ENCODE peak calls at places on chromosomes 1 and 21, in eight cellular contexts. H, E, M, Q, O, Z, C and X are unnamed samples.

GRCh38 chr1:59355361-59355760 is 58.5 kb downstream of the FGGY start:
- DNase-seq in H (no peak), E (no peak), M (no peak), Q (no peak), O (no peak), Z (no peak), C (no peak), X (no peak)

GRCh38 chr1:154866995-154867795 is 2.9 kb downstream of the KCNN3 start:
- DNase-seq in H (no peak), E (peak; percentile 85), M (no peak), Q (peak; percentile 67), O (peak; percentile 58), Z (no peak), C (peak; percentile 79), X (no peak)

GRCh38 chr1:7646981-7647901 is 123.9 kb upstream of the VAMP3 start:
- DNase-seq in H (peak; percentile 72), E (peak; percentile 46), M (no peak), Q (peak; percentile 81), O (peak; percentile 75), Z (no peak), C (peak; percentile 43), X (peak; percentile 52)

GRCh38 chr1:198577444-198577843 is 37.0 kb upstream of the ATP6V1G3 start:
- DNase-seq in H (no peak), E (peak; percentile 87), M (peak; percentile 44), Q (no peak), O (no peak), Z (no peak), C (peak; percentile 89), X (no peak)

GRCh38 chr1:219159946-219160645 is 13.6 kb upstream of the LYPLAL1 start:
- DNase-seq in H (no peak), E (no peak), M (no peak), Q (no peak), O (no peak), Z (no peak), C (no peak), X (no peak)

GRCh38 chr1:99176753-99177152 is 87.5 kb upstream of the PLPPR4 start:
- DNase-seq in H (no peak), E (peak; percentile 65), M (no peak), Q (no peak), O (no peak), Z (no peak), C (no peak), X (no peak)

GRCh38 chr1:42319128-42319851 is 15.7 kb downstream of the FOXJ3 start:
- DNase-seq in H (no peak), E (peak; percentile 77), M (no peak), Q (no peak), O (no peak), Z (no peak), C (peak; percentile 52), X (no peak)

GRCh38 chr1:225410036-225410435 is 17.8 kb downstream of the LBR start:
- DNase-seq in H (no peak), E (no peak), M (no peak), Q (no peak), O (no peak), Z (no peak), C (no peak), X (no peak)

GRCh38 chr21:31490471-31490870 is 146.4 kb upstream of the TIAM1 start:
- DNase-seq in H (no peak), E (no peak), M (no peak), Q (no peak), O (no peak), Z (no peak), C (no peak), X (no peak)

GRCh38 chr1:77316006-77316405 is 34.2 kb downstream of the AK5 start:
- DNase-seq in H (no peak), E (peak; percentile 81), M (no peak), Q (no peak), O (no peak), Z (no peak), C (peak; percentile 45), X (no peak)

GRCh38 chr1:39063191-39063590 is 37.0 kb downstream of the NDUFS5 start:
- DNase-seq in H (no peak), E (no peak), M (no peak), Q (no peak), O (no peak), Z (no peak), C (no peak), X (no peak)

GRCh38 chr1:161781995-161782394 is 15.9 kb downstream of the ATF6 start:
- DNase-seq in H (no peak), E (peak; percentile 52), M (no peak), Q (no peak), O (no peak), Z (no peak), C (no peak), X (no peak)

GRCh38 chr1:243718893-243719292 is 131.2 kb downstream of the AKT3 start:
- DNase-seq in H (no peak), E (peak; percentile 85), M (no peak), Q (no peak), O (no peak), Z (no peak), C (peak; percentile 71), X (no peak)

GRCh38 chr21:36747815-36748381 is 49.0 kb downstream of the SIM2 start:
- DNase-seq in H (no peak), E (peak; percentile 34), M (no peak), Q (peak; percentile 69), O (peak; percentile 75), Z (no peak), C (no peak), X (no peak)

GRCh38 chr1:210722410-210723081 is 393.8 kb downstream of the HHAT start:
- DNase-seq in H (no peak), E (no peak), M (no peak), Q (no peak), O (no peak), Z (no peak), C (no peak), X (no peak)

GRCh38 chr1:226029093-226029496 is 30.0 kb upstream of the SDE2 start:
- DNase-seq in H (no peak), E (no peak), M (no peak), Q (no peak), O (no peak), Z (no peak), C (no peak), X (no peak)

GRCh38 chr1:201702936-201703335 is 126.0 kb upstream of the IPO9 start:
- DNase-seq in H (peak; percentile 99), E (peak; percentile 55), M (peak; percentile 60), Q (no peak), O (no peak), Z (no peak), C (peak; percentile 47), X (no peak)

GRCh38 chr21:33948096-33948950 is 32.7 kb upstream of the ATP5PO start:
- DNase-seq in H (peak; percentile 66), E (peak; percentile 30), M (peak; percentile 57), Q (peak; percentile 87), O (peak; percentile 65), Z (peak; percentile 62), C (peak; percentile 38), X (peak; percentile 89)